ENCODE peak calls at places on chromosome 9, in five cellular contexts. N is A549, L is DND-41, D is cardiac muscle cell, B is mucosa of descending colon. V is an unnamed sample. For H3K9me3, the result is how much of the 10 kb centered on the place peaks cover.

GRCh38 chr9:109716631-109717030 is 63.4 kb upstream of the PALM2AKAP2 start:
- DNase-seq in N (no peak), L (no peak), D (no peak), B (no peak), V (no peak)

GRCh38 chr9:89390578-89390977 is 72.3 kb downstream of the SECISBP2 start:
- DNase-seq in N (no peak), L (no peak), D (no peak), B (no peak), V (no peak)

GRCh38 chr9:26744362-26744965 is 148.1 kb downstream of the CAAP1 start:
- DNase-seq in N (peak), L (no peak), D (peak), B (no peak), V (no peak)

GRCh38 chr9:12719431-12719830 is 26.2 kb downstream of the TYRP1 start:
- DNase-seq in N (no peak), L (no peak), D (peak), B (no peak), V (no peak)

GRCh38 chr9:126307306-126308061 is 19.1 kb upstream of the MVB12B start:
- DNase-seq in N (no peak), L (no peak), D (no peak), B (no peak), V (no peak)

GRCh38 chr9:129218918-129219317 is 40.9 kb upstream of the IER5L start:
- DNase-seq in N (no peak), L (no peak), D (no peak), B (no peak), V (no peak)

GRCh38 chr9:89367726-89368437 is 49.6 kb downstream of the SECISBP2 start:
- DNase-seq in N (no peak), L (no peak), D (no peak), B (no peak), V (no peak)

GRCh38 chr9:76868897-76869296 is 37.0 kb downstream of the PRUNE2 start:
- DNase-seq in N (no peak), L (no peak), D (no peak), B (no peak), V (no peak)

GRCh38 chr9:118362123-118362522 is 657.9 kb downstream of the TLR4 start:
- DNase-seq in N (no peak), L (no peak), D (no peak), B (no peak), V (no peak)

GRCh38 chr9:7234144-7234543 is 476.4 kb downstream of the KDM4C start:
- DNase-seq in N (peak), L (peak), D (peak), B (no peak), V (no peak)

GRCh38 chr9:122158202-122158601 is 1.4 kb downstream of the NDUFA8 start:
- DNase-seq in N (peak), L (peak), D (peak), B (no peak), V (peak)

GRCh38 chr9:35079426-35080341 is at the start of gene FANCG:
- DNase-seq in N (peak), L (peak), D (peak), B (peak), V (peak)
- H3K4me3 ChIP-seq in N (peak), L (peak), D (peak), B (peak), V (peak)

GRCh38 chr9:115425614-115426013 is 307.7 kb upstream of the TNC start:
- DNase-seq in N (no peak), L (no peak), D (no peak), B (no peak), V (no peak)

GRCh38 chr9:115423646-115424045 is 305.7 kb upstream of the TNC start:
- DNase-seq in N (no peak), L (no peak), D (no peak), B (no peak), V (no peak)

GRCh38 chr9:115422932-115423440 is 305.0 kb upstream of the TNC start:
- DNase-seq in N (no peak), L (no peak), D (no peak), B (no peak), V (no peak)
- H3K9me3 ChIP-seq in N (under half), L (under half), D (under half), B (under half), V (under half)

GRCh38 chr9:133275105-133276000 is at the start of gene ABO:
- DNase-seq in N (no peak), L (no peak), D (peak), B (no peak), V (no peak)
- H3K4me3 ChIP-seq in N (peak), L (no peak), D (peak), B (peak), V (no peak)

DNA sequence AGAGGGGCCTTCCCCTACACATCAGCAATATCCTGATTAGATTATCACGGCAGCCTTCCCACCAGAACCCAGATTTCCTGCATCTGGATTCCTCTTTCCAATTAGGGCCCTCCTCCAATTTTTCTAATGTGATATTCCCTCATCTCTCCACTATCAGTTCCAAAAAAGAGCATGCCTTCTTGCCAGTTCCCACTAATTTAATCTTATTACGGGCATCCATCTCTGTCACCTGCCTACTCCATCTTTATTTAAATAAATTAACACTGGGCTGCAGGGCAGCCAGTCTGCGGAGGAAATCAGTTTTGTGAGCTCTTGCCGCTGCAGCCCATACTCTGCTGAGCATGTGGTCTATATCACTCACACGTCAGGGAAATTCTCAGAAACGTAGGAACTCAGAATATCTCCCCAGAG is 16.6 kb upstream of the FBP2 start:
- DNase-seq in N (no peak), L (no peak), D (peak), B (no peak), V (no peak)
- H3K9me3 ChIP-seq in N (under half), L (under half), D (under half), B (under half), V (under half)

V was measured in CD8-positive, alpha-beta memory T cell.